ENCODE peak calls at places on chromosomes 11 and 22, in six cellular contexts. T, D, M, O, A and F are unnamed samples.

GRCh38 chr11:95596011-95596489 is 193.5 kb downstream of the FAM76B start:
- DNase-seq in O (no peak), T (no peak), D (no peak), A (no peak), M (no peak), F (peak; percentile 31)

GRCh38 chr11:133399855-133400625 is 132.3 kb downstream of the OPCML start:
- DNase-seq in M (no peak), T (no peak), A (no peak), D (no peak), O (no peak), F (peak; percentile 11)

GRCh38 chr22:49162841-49163240 is 664.8 kb downstream of the BRD1 start:
- DNase-seq in D (no peak), O (no peak), M (no peak), T (no peak), A (no peak), F (no peak)

GRCh38 chr22:34851918-34852662 is 213.9 kb upstream of the ISX start:
- DNase-seq in A (no peak), M (no peak), O (no peak), D (no peak), T (no peak), F (no peak)

GRCh38 chr22:49057910-49058309 is 769.8 kb downstream of the BRD1 start:
- DNase-seq in O (no peak), A (no peak), D (no peak), T (no peak), M (no peak), F (no peak)

GRCh38 chr11:2449548-2450320 is 4.9 kb downstream of the KCNQ1 start:
- DNase-seq in D (no peak), A (no peak), M (no peak), T (no peak), O (no peak), F (no peak)

GRCh38 chr11:84247931-84248330 is 961.8 kb upstream of the CCDC90B start:
- DNase-seq in T (no peak), O (no peak), D (no peak), A (no peak), M (no peak), F (peak; percentile 0)

GRCh38 chr11:120613264-120614226 is 102.0 kb downstream of the GRIK4 start:
- DNase-seq in A (no peak), D (no peak), O (no peak), T (no peak), M (peak; percentile 67), F (no peak)

GRCh38 chr11:1629326-1630185 is at the start of gene KRTAP5-5:
- DNase-seq in A (no peak), D (no peak), O (no peak), T (no peak), M (no peak), F (no peak)

GRCh38 chr11:63683133-63683991 is 2.1 kb downstream of the RTN3 start:
- DNase-seq in A (no peak), O (no peak), T (no peak), D (no peak), M (no peak), F (peak; percentile 61)

GRCh38 chr11:2752204-2752772 is 52.5 kb upstream of the KCNQ1OT1 start:
- DNase-seq in M (no peak), D (no peak), A (no peak), O (peak; percentile 5), T (no peak), F (no peak)

GRCh38 chr11:36214484-36214883 is 74.7 kb downstream of the COMMD9 start:
- DNase-seq in M (no peak), D (no peak), T (no peak), O (no peak), A (no peak), F (no peak)

GRCh38 chr22:41181349-41182241 is 23.5 kb upstream of the L3MBTL2 start:
- DNase-seq in T (no peak), D (no peak), O (no peak), A (no peak), M (no peak), F (no peak)

GRCh38 chr11:58125469-58125868 is at the start of gene OR9I1:
- DNase-seq in M (no peak), T (no peak), O (no peak), A (no peak), D (no peak), F (peak; percentile 12)

GRCh38 chr11:3855808-3856491 is 486 bp downstream of the STIM1 start:
- DNase-seq in D (peak; percentile 47), M (no peak), O (peak; percentile 56), A (no peak), T (no peak), F (peak; percentile 51)

GRCh38 chr11:116500833-116501622 is 271.8 kb downstream of the BUD13 start:
- DNase-seq in D (no peak), A (no peak), M (no peak), T (no peak), O (no peak), F (no peak)

GRCh38 chr11:81989093-81989492 is 744.6 kb downstream of the FAM181B start:
- DNase-seq in D (no peak), T (no peak), A (no peak), M (no peak), O (no peak), F (no peak)

GRCh38 chr11:70328556-70328955 is 58.1 kb downstream of the PPFIA1 start:
- DNase-seq in T (no peak), M (no peak), D (no peak), O (no peak), A (no peak), F (no peak)

GRCh38 chr22:45023431-45023830 is 13.6 kb upstream of the PHF21B start:
- DNase-seq in D (no peak), O (no peak), T (no peak), A (no peak), M (no peak), F (no peak)

GRCh38 chr11:35623708-35624168 is 5.5 kb downstream of the FJX1 start:
- DNase-seq in O (no peak), T (no peak), D (no peak), A (no peak), M (no peak), F (peak; percentile 36)